ENCODE peak calls at places on chromosomes 7 and 10, in four cellular contexts. J is MM.1S, L is transverse colon, M is ovary. W is an unnamed sample.

GRCh38 chr7:55054252-55054651 is 35.4 kb downstream of the EGFR start:
- DNase-seq in J (no peak), L (no peak), M (no peak), W (no peak)

GRCh38 chr10:58796242-58796641 is 283.6 kb downstream of the BICC1 start:
- DNase-seq in J (no peak), L (no peak), M (no peak), W (no peak)

GRCh38 chr7:154777023-154777422 is 225.9 kb downstream of the PAXIP1 start:
- DNase-seq in J (no peak), L (no peak), M (no peak), W (no peak)

GRCh38 chr7:2143981-2144595 is 88.7 kb downstream of the MAD1L1 start:
- DNase-seq in J (no peak), L (no peak), M (no peak), W (no peak)

GRCh38 chr7:116218051-116218645 is 7.8 kb downstream of the TES start:
- DNase-seq in J (no peak), L (no peak), M (no peak), W (peak)

GRCh38 chr10:49552277-49552676 is 13.4 kb upstream of the ERCC6 start:
- DNase-seq in J (no peak), L (no peak), M (no peak), W (no peak)

GRCh38 chr7:55086413-55087201 is 67.8 kb downstream of the EGFR start:
- DNase-seq in J (no peak), L (no peak), M (no peak), W (no peak)

GRCh38 chr7:65832281-65832680 is 40.6 kb upstream of the VKORC1L1 start:
- DNase-seq in J (no peak), L (peak), M (no peak), W (no peak)

GRCh38 chr10:75284097-75284485 is 48.3 kb upstream of the COMTD1 start:
- DNase-seq in J (no peak), L (no peak), M (no peak), W (no peak)

GRCh38 chr7:22586101-22586805 is 86.3 kb upstream of the STEAP1B start:
- DNase-seq in J (no peak), L (no peak), M (no peak), W (no peak)

GRCh38 chr7:110480964-110481363 is 610.0 kb upstream of the LRRN3 start:
- DNase-seq in J (no peak), L (no peak), M (no peak), W (no peak)

GRCh38 chr10:47013469-47014169 is 102.4 kb downstream of the PTPN20 start:
- DNase-seq in J (no peak), L (no peak), M (no peak), W (no peak)
- TF ChIP-seq CTCF in J (no peak), L (no peak), M (no peak), W (no peak)

GRCh38 chr7:107563072-107563760 is 504 bp downstream of the COG5 start:
- DNase-seq in J (no peak), L (no peak), M (no peak), W (no peak)

GRCh38 chr7:107560898-107561516 is 2.7 kb downstream of the COG5 start:
- DNase-seq in J (no peak), L (no peak), M (no peak), W (no peak)

GRCh38 chr7:107559864-107560263 is 3.9 kb downstream of the COG5 start:
- DNase-seq in J (no peak), L (no peak), M (no peak), W (no peak)

GRCh38 chr7:107564553-107565298 is 955 bp downstream of the DUS4L start:
- DNase-seq in J (no peak), L (no peak), M (no peak), W (no peak)

DNA sequence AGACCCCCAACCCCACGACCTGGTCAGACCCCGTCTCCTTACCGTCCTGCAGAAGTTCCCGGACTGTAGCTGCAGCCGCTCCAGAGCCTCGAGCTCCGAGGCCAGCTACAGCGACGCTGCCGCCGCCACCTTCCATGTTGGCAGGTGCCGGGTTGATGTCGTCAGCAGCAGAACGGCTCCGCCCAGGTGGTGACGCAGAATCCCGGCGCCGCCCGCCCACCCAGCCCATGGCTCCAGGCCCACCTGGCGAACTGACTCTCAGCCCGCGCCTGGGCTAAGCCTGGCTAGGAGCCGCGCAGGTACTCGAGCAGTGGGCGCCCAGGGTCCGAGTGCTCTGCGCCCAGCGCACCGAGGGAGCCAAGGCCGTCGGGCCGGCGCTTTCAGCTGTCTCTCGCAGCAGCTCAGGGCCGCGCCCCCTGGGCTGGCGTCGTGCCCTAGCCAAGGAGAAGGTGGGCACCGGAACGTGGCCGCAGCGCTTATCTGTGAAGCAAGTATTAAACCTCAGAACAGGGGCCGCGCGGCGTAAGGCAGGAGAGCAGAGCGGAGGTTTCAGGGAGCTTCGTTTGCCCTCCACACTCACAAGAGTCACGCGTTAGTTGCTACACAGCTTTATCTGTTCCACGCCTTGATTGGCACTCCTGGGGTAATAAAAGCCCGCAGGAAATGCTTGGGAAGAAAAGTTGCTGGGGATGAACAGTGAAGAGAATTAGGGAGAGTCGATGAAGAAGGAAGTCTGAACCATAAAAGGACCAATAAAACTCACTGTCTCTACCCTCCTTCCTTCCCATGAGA is at the start of the genes COG5 and DUS4L:
- DNase-seq in J (peak), L (peak), M (peak), W (peak)
- H3K27ac ChIP-seq in J (peak), L (peak), M (peak), W (peak)

DNA sequence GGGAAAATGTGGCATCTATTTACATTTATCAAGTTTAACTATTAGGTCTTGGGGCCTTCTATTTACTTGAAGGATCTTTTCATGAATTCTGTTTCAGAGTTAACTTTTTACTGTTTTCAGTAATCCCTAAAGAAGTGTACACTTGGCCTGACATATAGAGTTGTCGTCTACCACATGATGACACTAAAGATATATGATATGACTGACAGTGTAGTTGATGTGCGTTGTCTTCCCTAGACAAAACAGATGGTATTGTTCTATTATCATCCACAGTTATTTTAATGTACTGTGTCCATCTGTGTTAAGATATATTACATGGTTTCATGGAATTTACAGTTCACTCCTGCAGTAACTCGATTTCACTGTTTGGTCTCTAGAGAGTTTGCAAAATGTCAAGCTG is 18.0 kb downstream of the FOXP2 start:
- DNase-seq in J (no peak), L (no peak), M (no peak), W (no peak)
- TF ChIP-seq CTCF in J (no peak), L (no peak), M (no peak), W (no peak)

DNA sequence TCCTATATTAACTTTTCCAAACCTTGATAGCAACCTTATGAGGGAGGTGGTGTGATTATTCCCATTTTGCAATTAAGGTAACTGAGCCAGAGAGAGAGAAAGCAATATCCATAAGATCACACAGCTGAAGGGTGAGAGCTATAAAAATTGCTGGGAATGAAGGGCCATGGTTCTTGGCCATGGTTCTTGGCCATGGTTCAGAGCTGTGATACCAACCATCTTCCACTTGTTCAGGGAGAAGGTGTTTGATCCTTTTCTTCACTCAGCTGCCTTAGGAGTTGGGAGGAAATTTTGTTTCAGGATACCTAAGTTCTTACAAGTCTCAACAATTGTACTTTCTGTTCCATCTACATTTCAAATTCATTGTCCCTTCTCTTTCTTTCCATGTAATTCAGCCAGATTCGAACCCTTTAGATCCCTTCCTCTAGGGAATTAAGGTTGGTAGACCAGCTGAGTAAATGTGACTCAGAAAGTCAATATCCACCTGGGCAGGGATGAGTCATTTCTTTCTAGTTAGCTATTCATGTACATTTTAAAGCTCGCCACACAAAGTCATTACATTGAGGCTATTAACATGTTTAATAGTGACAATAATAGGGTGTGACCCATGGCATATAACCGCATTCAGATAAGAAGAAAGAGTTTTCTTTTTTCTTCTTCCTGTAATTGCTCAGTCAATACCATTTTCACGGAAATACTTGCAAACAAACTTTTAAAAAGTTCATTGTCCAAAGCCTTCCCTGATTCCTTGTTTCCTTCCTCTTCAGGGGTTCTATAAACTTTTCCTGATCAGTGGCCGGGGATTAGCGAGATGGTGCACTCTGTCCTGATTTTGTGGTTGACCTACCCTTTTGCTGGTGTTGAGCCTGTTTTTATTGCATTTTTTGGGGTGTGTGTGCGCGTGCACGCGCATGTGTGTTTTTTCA is 143.4 kb downstream of the TCF7L2 start:
- DNase-seq in J (no peak), L (peak), M (no peak), W (no peak)
- H3K27ac ChIP-seq in J (no peak), L (peak), M (no peak), W (peak)

GRCh38 chr7:158407581-158408331 is 179.9 kb downstream of the PTPRN2 start:
- DNase-seq in J (no peak), L (no peak), M (no peak), W (no peak)
- TF ChIP-seq CTCF in J (peak), L (peak), M (no peak), W (no peak)

GRCh38 chr10:70162892-70163201 is 7.5 kb downstream of the SAR1A start:
- DNase-seq in J (no peak), L (no peak), M (no peak), W (no peak)
- H3K27ac ChIP-seq in J (no peak), L (no peak), M (no peak), W (no peak)

GRCh38 chr10:128540806-128541739 is 414.9 kb upstream of the MKI67 start:
- DNase-seq in J (no peak), L (peak), M (no peak), W (peak)
- TF ChIP-seq CTCF in J (peak), L (no peak), M (no peak), W (no peak)